ENCODE peak calls at places on chromosomes 2 and 18, in ten cellular contexts. One of them, this sample, is unnamed.

GRCh38 chr2:44342854-44343253 is 18.4 kb downstream of the PREPL start:
- DNase-seq in GM23338: peak; percentile 36
- DNase-seq in Karpas-422: peak; percentile 57
- DNase-seq in OCI-LY7: peak; percentile 44
- DNase-seq in fibroblast of lung: peak; percentile 26
- DNase-seq in mammary epithelial cell: no peak
- DNase-seq in hepatocyte: peak; percentile 13
- DNase-seq in K562: no peak
- DNase-seq in mesendoderm: peak; percentile 56
- DNase-seq in endothelial cell of umbilical vein: peak; percentile 20
- DNase-seq in this sample: no peak

GRCh38 chr2:608297-608696 is 68.9 kb downstream of the TMEM18 start:
- DNase-seq in GM23338: no peak
- DNase-seq in Karpas-422: no peak
- DNase-seq in OCI-LY7: no peak
- DNase-seq in fibroblast of lung: no peak
- DNase-seq in mammary epithelial cell: no peak
- DNase-seq in hepatocyte: no peak
- DNase-seq in K562: no peak
- DNase-seq in mesendoderm: no peak
- DNase-seq in endothelial cell of umbilical vein: no peak
- DNase-seq in this sample: no peak

GRCh38 chr2:185372188-185372587 is 366.4 kb upstream of the FSIP2 start:
- DNase-seq in GM23338: no peak
- DNase-seq in Karpas-422: no peak
- DNase-seq in OCI-LY7: no peak
- DNase-seq in fibroblast of lung: peak; percentile 34
- DNase-seq in mammary epithelial cell: peak; percentile 48
- DNase-seq in hepatocyte: peak; percentile 28
- DNase-seq in K562: no peak
- DNase-seq in mesendoderm: no peak
- DNase-seq in endothelial cell of umbilical vein: no peak
- DNase-seq in this sample: peak; percentile 1

GRCh38 chr2:45145073-45145899 is 136.0 kb upstream of the SIX2 start:
- DNase-seq in GM23338: no peak
- DNase-seq in Karpas-422: peak; percentile 60
- DNase-seq in OCI-LY7: no peak
- DNase-seq in fibroblast of lung: no peak
- DNase-seq in mammary epithelial cell: no peak
- DNase-seq in hepatocyte: no peak
- DNase-seq in K562: no peak
- DNase-seq in mesendoderm: peak; percentile 28
- DNase-seq in endothelial cell of umbilical vein: no peak
- DNase-seq in this sample: no peak

GRCh38 chr2:120748310-120748709 is 12.6 kb downstream of the GLI2 start:
- DNase-seq in GM23338: no peak
- DNase-seq in Karpas-422: no peak
- DNase-seq in OCI-LY7: no peak
- DNase-seq in fibroblast of lung: no peak
- DNase-seq in mammary epithelial cell: no peak
- DNase-seq in hepatocyte: no peak
- DNase-seq in K562: no peak
- DNase-seq in mesendoderm: no peak
- DNase-seq in endothelial cell of umbilical vein: no peak
- DNase-seq in this sample: no peak

GRCh38 chr2:188870289-188870688 is 103.9 kb upstream of the COL3A1 start:
- DNase-seq in GM23338: no peak
- DNase-seq in Karpas-422: no peak
- DNase-seq in OCI-LY7: no peak
- DNase-seq in fibroblast of lung: peak; percentile 89
- DNase-seq in mammary epithelial cell: peak; percentile 85
- DNase-seq in hepatocyte: peak; percentile 43
- DNase-seq in K562: no peak
- DNase-seq in mesendoderm: no peak
- DNase-seq in endothelial cell of umbilical vein: no peak
- DNase-seq in this sample: peak; percentile 94

GRCh38 chr2:84807063-84807485 is 73.8 kb downstream of the TRABD2A start:
- DNase-seq in GM23338: no peak
- DNase-seq in Karpas-422: no peak
- DNase-seq in OCI-LY7: no peak
- DNase-seq in fibroblast of lung: peak; percentile 99
- DNase-seq in mammary epithelial cell: peak; percentile 74
- DNase-seq in hepatocyte: peak; percentile 54
- DNase-seq in K562: no peak
- DNase-seq in mesendoderm: no peak
- DNase-seq in endothelial cell of umbilical vein: peak; percentile 7
- DNase-seq in this sample: peak; percentile 99

GRCh38 chr18:78825168-78825567 is 154.4 kb upstream of the SALL3 start:
- DNase-seq in GM23338: no peak
- DNase-seq in Karpas-422: no peak
- DNase-seq in OCI-LY7: no peak
- DNase-seq in fibroblast of lung: no peak
- DNase-seq in mammary epithelial cell: no peak
- DNase-seq in hepatocyte: no peak
- DNase-seq in K562: no peak
- DNase-seq in mesendoderm: no peak
- DNase-seq in endothelial cell of umbilical vein: no peak
- DNase-seq in this sample: no peak

GRCh38 chr2:8623958-8624591 is 57.8 kb upstream of the ID2 start:
- DNase-seq in GM23338: no peak
- DNase-seq in Karpas-422: no peak
- DNase-seq in OCI-LY7: no peak
- DNase-seq in fibroblast of lung: no peak
- DNase-seq in mammary epithelial cell: no peak
- DNase-seq in hepatocyte: no peak
- DNase-seq in K562: no peak
- DNase-seq in mesendoderm: no peak
- DNase-seq in endothelial cell of umbilical vein: no peak
- DNase-seq in this sample: no peak

GRCh38 chr18:52077251-52077983 is 262.6 kb upstream of the DCC start:
- DNase-seq in GM23338: no peak
- DNase-seq in Karpas-422: no peak
- DNase-seq in OCI-LY7: no peak
- DNase-seq in fibroblast of lung: no peak
- DNase-seq in mammary epithelial cell: peak; percentile 86
- DNase-seq in hepatocyte: no peak
- DNase-seq in K562: no peak
- DNase-seq in mesendoderm: no peak
- DNase-seq in endothelial cell of umbilical vein: no peak
- DNase-seq in this sample: no peak

GRCh38 chr2:42575458-42576064 is 7.1 kb downstream of the MTA3 start:
- DNase-seq in GM23338: no peak
- DNase-seq in Karpas-422: no peak
- DNase-seq in OCI-LY7: no peak
- DNase-seq in fibroblast of lung: no peak
- DNase-seq in mammary epithelial cell: no peak
- DNase-seq in hepatocyte: no peak
- DNase-seq in K562: no peak
- DNase-seq in mesendoderm: no peak
- DNase-seq in endothelial cell of umbilical vein: no peak
- DNase-seq in this sample: no peak

GRCh38 chr2:42585779-42586178 is 17.3 kb downstream of the MTA3 start:
- DNase-seq in GM23338: no peak
- DNase-seq in Karpas-422: no peak
- DNase-seq in OCI-LY7: no peak
- DNase-seq in fibroblast of lung: no peak
- DNase-seq in mammary epithelial cell: no peak
- DNase-seq in hepatocyte: no peak
- DNase-seq in K562: no peak
- DNase-seq in mesendoderm: no peak
- DNase-seq in endothelial cell of umbilical vein: no peak
- DNase-seq in this sample: no peak

GRCh38 chr2:42581257-42581656 is 12.8 kb downstream of the MTA3 start:
- DNase-seq in GM23338: no peak
- DNase-seq in Karpas-422: no peak
- DNase-seq in OCI-LY7: no peak
- DNase-seq in fibroblast of lung: no peak
- DNase-seq in mammary epithelial cell: no peak
- DNase-seq in hepatocyte: no peak
- DNase-seq in K562: no peak
- DNase-seq in mesendoderm: no peak
- DNase-seq in endothelial cell of umbilical vein: no peak
- DNase-seq in this sample: no peak
- H3K79me2 ChIP-seq in GM23338: peaks cover 100% of the 10 kb centered on the region
- H3K79me2 ChIP-seq in Karpas-422: peaks cover 92% of the 10 kb centered on the region
- H3K79me2 ChIP-seq in OCI-LY7: peaks cover 92% of the 10 kb centered on the region
- H3K79me2 ChIP-seq in fibroblast of lung: no peaks in the 10 kb centered on the region
- H3K79me2 ChIP-seq in mammary epithelial cell: peaks cover 7% of the 10 kb centered on the region
- H3K79me2 ChIP-seq in hepatocyte: peaks cover 84% of the 10 kb centered on the region
- H3K79me2 ChIP-seq in K562: no peaks in the 10 kb centered on the region
- H3K79me2 ChIP-seq in mesendoderm: peaks cover 32% of the 10 kb centered on the region
- H3K79me2 ChIP-seq in endothelial cell of umbilical vein: peaks cover 30% of the 10 kb centered on the region
- H3K79me2 ChIP-seq in this sample: peaks cover 14% of the 10 kb centered on the region

DNA sequence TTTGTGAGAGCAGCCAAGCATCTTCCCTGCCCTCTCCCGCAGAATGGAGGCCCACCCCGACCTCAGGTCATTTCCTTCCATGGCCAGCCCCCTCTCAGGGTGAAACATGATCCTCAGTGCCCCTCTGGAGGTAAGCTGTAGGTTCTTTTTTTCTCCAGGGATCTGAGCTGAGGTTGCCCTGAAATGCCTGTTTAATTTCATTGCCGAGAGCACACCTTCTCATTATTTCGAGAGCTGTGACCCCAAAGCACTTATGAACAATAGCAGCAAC is 122.6 kb upstream of the LGALSL start:
- DNase-seq in GM23338: peak; percentile 72
- DNase-seq in Karpas-422: no peak
- DNase-seq in OCI-LY7: no peak
- DNase-seq in fibroblast of lung: no peak
- DNase-seq in mammary epithelial cell: no peak
- DNase-seq in hepatocyte: no peak
- DNase-seq in K562: no peak
- DNase-seq in mesendoderm: peak; percentile 81
- DNase-seq in endothelial cell of umbilical vein: no peak
- DNase-seq in this sample: no peak
- H3K27ac ChIP-seq in GM23338: peak overlapping the region; percentile 47
- H3K27ac ChIP-seq in Karpas-422: no peak overlapping the region
- H3K27ac ChIP-seq in OCI-LY7: no peak overlapping the region
- H3K27ac ChIP-seq in fibroblast of lung: no peak overlapping the region
- H3K27ac ChIP-seq in mammary epithelial cell: no peak overlapping the region
- H3K27ac ChIP-seq in hepatocyte: peak overlapping the region; percentile 28
- H3K27ac ChIP-seq in K562: no peak overlapping the region
- H3K27ac ChIP-seq in mesendoderm: no peak overlapping the region
- H3K27ac ChIP-seq in endothelial cell of umbilical vein: no peak overlapping the region
- H3K27ac ChIP-seq in this sample: no peak overlapping the region

GRCh38 chr2:99382163-99382562 is 45.0 kb downstream of the EIF5B start:
- DNase-seq in GM23338: no peak
- DNase-seq in Karpas-422: no peak
- DNase-seq in OCI-LY7: no peak
- DNase-seq in fibroblast of lung: no peak
- DNase-seq in mammary epithelial cell: no peak
- DNase-seq in hepatocyte: no peak
- DNase-seq in K562: no peak
- DNase-seq in mesendoderm: no peak
- DNase-seq in endothelial cell of umbilical vein: no peak
- DNase-seq in this sample: no peak

GRCh38 chr2:99386011-99386410 is 48.8 kb downstream of the EIF5B start:
- DNase-seq in GM23338: no peak
- DNase-seq in Karpas-422: no peak
- DNase-seq in OCI-LY7: no peak
- DNase-seq in fibroblast of lung: no peak
- DNase-seq in mammary epithelial cell: peak; percentile 56
- DNase-seq in hepatocyte: no peak
- DNase-seq in K562: no peak
- DNase-seq in mesendoderm: no peak
- DNase-seq in endothelial cell of umbilical vein: no peak
- DNase-seq in this sample: peak; percentile 57

GRCh38 chr2:99377879-99378278 is 40.7 kb downstream of the EIF5B start:
- DNase-seq in GM23338: no peak
- DNase-seq in Karpas-422: no peak
- DNase-seq in OCI-LY7: no peak
- DNase-seq in fibroblast of lung: no peak
- DNase-seq in mammary epithelial cell: no peak
- DNase-seq in hepatocyte: no peak
- DNase-seq in K562: no peak
- DNase-seq in mesendoderm: no peak
- DNase-seq in endothelial cell of umbilical vein: no peak
- DNase-seq in this sample: no peak

GRCh38 chr2:99376254-99376864 is 39.2 kb downstream of the EIF5B start:
- DNase-seq in GM23338: no peak
- DNase-seq in Karpas-422: no peak
- DNase-seq in OCI-LY7: no peak
- DNase-seq in fibroblast of lung: no peak
- DNase-seq in mammary epithelial cell: no peak
- DNase-seq in hepatocyte: no peak
- DNase-seq in K562: no peak
- DNase-seq in mesendoderm: no peak
- DNase-seq in endothelial cell of umbilical vein: no peak
- DNase-seq in this sample: no peak

DNA sequence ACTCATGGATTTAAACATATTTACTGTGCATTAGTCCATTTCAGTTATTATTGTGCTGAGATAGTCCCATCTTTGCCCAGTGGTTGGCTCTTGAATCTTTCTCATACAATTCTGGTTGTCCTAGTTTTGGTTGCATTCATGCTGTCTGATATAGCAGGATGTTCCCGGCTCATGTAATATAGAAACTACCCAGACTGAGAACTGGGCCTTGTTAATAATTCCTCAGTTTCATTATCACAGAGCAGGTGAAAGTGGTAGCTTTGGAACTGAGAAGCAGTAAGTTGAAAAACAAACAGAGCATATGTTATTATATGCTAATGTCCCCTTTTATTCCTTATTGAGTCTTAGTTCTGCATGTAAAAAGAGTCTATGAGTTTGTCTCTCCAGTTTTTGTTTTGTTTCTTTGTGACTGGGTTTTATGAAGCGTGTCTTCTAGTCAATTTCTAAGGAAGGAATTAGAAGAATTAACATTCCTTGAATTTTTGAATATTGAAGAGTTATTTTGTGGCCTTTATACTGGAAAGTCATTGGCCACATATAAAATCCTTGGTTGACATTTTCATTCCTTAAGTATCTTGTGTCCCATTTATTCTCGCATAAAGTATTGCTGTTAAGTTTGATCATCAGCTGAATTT is 43.3 kb downstream of the EIF5B start:
- DNase-seq in GM23338: peak; percentile 29
- DNase-seq in Karpas-422: no peak
- DNase-seq in OCI-LY7: no peak
- DNase-seq in fibroblast of lung: no peak
- DNase-seq in mammary epithelial cell: no peak
- DNase-seq in hepatocyte: no peak
- DNase-seq in K562: no peak
- DNase-seq in mesendoderm: no peak
- DNase-seq in endothelial cell of umbilical vein: no peak
- DNase-seq in this sample: peak; percentile 39
- H3K36me3 ChIP-seq in GM23338: peaks cover 8% of the 10 kb centered on the region
- H3K36me3 ChIP-seq in Karpas-422: peaks cover 85% of the 10 kb centered on the region
- H3K36me3 ChIP-seq in OCI-LY7: peaks cover 94% of the 10 kb centered on the region
- H3K36me3 ChIP-seq in fibroblast of lung: peaks cover 4% of the 10 kb centered on the region
- H3K36me3 ChIP-seq in mammary epithelial cell: peaks cover 19% of the 10 kb centered on the region
- H3K36me3 ChIP-seq in hepatocyte: no peaks in the 10 kb centered on the region
- H3K36me3 ChIP-seq in K562: peaks cover 92% of the 10 kb centered on the region
- H3K36me3 ChIP-seq in mesendoderm: peaks cover 2% of the 10 kb centered on the region
- H3K36me3 ChIP-seq in endothelial cell of umbilical vein: peaks cover 26% of the 10 kb centered on the region
- H3K36me3 ChIP-seq in this sample: peaks cover 55% of the 10 kb centered on the region

DNA sequence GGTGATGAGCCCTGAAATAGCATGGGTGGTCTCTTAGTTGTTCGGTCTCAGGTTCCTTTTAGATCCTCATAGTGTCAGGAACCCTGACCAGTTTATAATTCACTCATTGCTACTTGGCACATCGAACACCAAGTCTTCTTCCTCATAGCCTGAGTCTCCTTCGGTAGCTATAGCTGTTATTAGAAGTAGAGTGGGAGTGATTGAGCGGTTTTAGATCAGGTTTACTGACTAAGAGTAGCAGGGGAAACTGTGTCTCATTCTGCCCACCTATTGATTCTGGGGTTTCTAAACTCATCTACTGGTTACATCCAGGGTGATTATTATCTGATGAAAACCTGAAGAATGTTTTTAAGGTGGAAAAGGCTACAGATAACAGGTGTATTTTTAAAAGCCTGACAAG is 114.6 kb downstream of the SETBP1 start:
- DNase-seq in GM23338: no peak
- DNase-seq in Karpas-422: no peak
- DNase-seq in OCI-LY7: no peak
- DNase-seq in fibroblast of lung: no peak
- DNase-seq in mammary epithelial cell: no peak
- DNase-seq in hepatocyte: no peak
- DNase-seq in K562: no peak
- DNase-seq in mesendoderm: no peak
- DNase-seq in endothelial cell of umbilical vein: no peak
- DNase-seq in this sample: no peak
- H3K79me2 ChIP-seq in GM23338: no peaks in the 10 kb centered on the region
- H3K79me2 ChIP-seq in Karpas-422: no peaks in the 10 kb centered on the region
- H3K79me2 ChIP-seq in OCI-LY7: no peaks in the 10 kb centered on the region
- H3K79me2 ChIP-seq in fibroblast of lung: no peaks in the 10 kb centered on the region
- H3K79me2 ChIP-seq in mammary epithelial cell: peaks cover 9% of the 10 kb centered on the region
- H3K79me2 ChIP-seq in hepatocyte: peaks cover 11% of the 10 kb centered on the region
- H3K79me2 ChIP-seq in K562: no peaks in the 10 kb centered on the region
- H3K79me2 ChIP-seq in mesendoderm: no peaks in the 10 kb centered on the region
- H3K79me2 ChIP-seq in endothelial cell of umbilical vein: no peaks in the 10 kb centered on the region
- H3K79me2 ChIP-seq in this sample: no peaks in the 10 kb centered on the region

This sample was measured in astrocyte.